ENCODE peak calls at places on chromosome 15, in seven cellular contexts. M, D, Q, T, L, V and X are unnamed samples. For H3K4me1, the result is how much of the 10 kb centered on the place peaks cover.

GRCh38 chr15:81292516-81293001 is 31.4 kb downstream of the STARD5 start:
- DNase-seq in V (no peak), M (no peak), T (peak), D (no peak), Q (no peak), L (no peak), X (no peak)

GRCh38 chr15:35546581-35547381 is 816 bp upstream of the DPH6 start:
- DNase-seq in Q (no peak), L (no peak), T (no peak), V (peak), D (peak), M (no peak), X (no peak)

GRCh38 chr15:52733696-52734255 is 54.6 kb upstream of the ATOSA start:
- DNase-seq in M (no peak), L (no peak), V (no peak), T (no peak), Q (no peak), D (no peak), X (no peak)

GRCh38 chr15:76347507-76348055 is 11.0 kb downstream of the ISL2 start:
- DNase-seq in D (no peak), Q (no peak), M (no peak), T (no peak), V (no peak), L (no peak), X (no peak)

GRCh38 chr15:78619022-78619950 is 1.5 kb downstream of the CHRNA3 start:
- DNase-seq in L (peak), T (no peak), D (peak), M (no peak), V (no peak), Q (no peak), X (no peak)

GRCh38 chr15:87874896-87875661 is 381.5 kb downstream of the NTRK3 start:
- DNase-seq in L (peak), D (peak), M (no peak), T (no peak), Q (no peak), V (no peak), X (no peak)

GRCh38 chr15:99051308-99051707 is 43.7 kb upstream of the PGPEP1L start:
- DNase-seq in L (no peak), D (no peak), Q (no peak), V (no peak), M (no peak), T (no peak), X (no peak)

GRCh38 chr15:80490431-80490990 is 86.3 kb downstream of the ARNT2 start:
- DNase-seq in T (no peak), M (no peak), Q (no peak), L (no peak), V (no peak), D (no peak), X (no peak)

GRCh38 chr15:73338058-73338457 is 30.7 kb downstream of the HCN4 start:
- DNase-seq in Q (no peak), M (no peak), D (no peak), L (no peak), T (no peak), V (no peak), X (no peak)

GRCh38 chr15:59298255-59298856 is 74.3 kb downstream of the MYO1E start:
- DNase-seq in L (no peak), V (no peak), T (peak), Q (peak), D (no peak), M (no peak), X (no peak)

GRCh38 chr15:64532921-64533320 is 72.5 kb downstream of the ZNF609 start:
- DNase-seq in D (no peak), Q (no peak), M (no peak), V (no peak), L (no peak), T (no peak), X (no peak)

GRCh38 chr15:64530472-64530871 is 70.1 kb downstream of the ZNF609 start:
- DNase-seq in V (no peak), D (no peak), Q (no peak), T (no peak), L (no peak), M (no peak), X (no peak)

GRCh38 chr15:64535460-64536243 is 75.3 kb downstream of the ZNF609 start:
- DNase-seq in T (peak), L (no peak), M (no peak), Q (no peak), D (no peak), V (no peak), X (no peak)

GRCh38 chr15:64532515-64532914 is 72.1 kb downstream of the ZNF609 start:
- DNase-seq in M (no peak), D (no peak), V (no peak), L (no peak), T (no peak), Q (no peak), X (no peak)

DNA sequence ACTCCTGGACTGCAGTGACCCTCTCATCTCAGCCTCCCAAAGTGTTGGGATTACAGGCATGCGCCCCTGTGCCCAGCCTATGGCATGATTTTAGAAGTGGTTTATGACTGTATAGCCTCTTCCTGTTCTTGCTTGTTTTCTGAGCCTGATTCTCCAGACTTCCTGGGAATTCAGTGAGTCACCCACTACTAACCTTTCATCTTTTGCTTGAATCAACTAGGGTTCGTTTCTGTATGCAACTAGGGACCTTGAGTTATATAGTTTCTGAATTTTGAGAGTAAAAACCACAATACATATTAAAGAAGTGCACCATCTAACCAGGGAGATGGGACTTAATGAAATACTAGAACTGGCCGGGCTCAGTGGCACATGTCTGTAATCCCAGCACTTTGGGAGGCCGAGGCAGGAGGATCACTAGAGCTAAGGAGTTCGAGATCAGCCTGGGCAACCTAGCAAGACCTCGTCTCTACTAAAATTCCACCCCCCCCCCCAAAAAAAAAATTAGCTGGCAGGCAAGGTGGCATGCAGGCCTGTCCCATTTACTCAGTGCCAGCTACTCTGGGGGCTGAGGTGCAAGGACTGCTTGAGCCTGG is 76.0 kb downstream of the ZNF609 start:
- DNase-seq in M (peak), L (no peak), D (no peak), T (no peak), V (no peak), Q (peak), X (peak)
- TF ChIP-seq REST in M (no peak), L (no peak), D (no peak), T (no peak), V (no peak), Q (no peak), X (no peak)

GRCh38 chr15:90149609-90150340 is 47.5 kb upstream of the IDH2 start:
- DNase-seq in D (no peak), V (no peak), M (no peak), L (no peak), Q (no peak), T (no peak), X (no peak)
- TF ChIP-seq POLR2AphosphoS5 in D (no peak), V (no peak), M (no peak), L (no peak), Q (no peak), T (no peak), X (no peak)

GRCh38 chr15:100115711-100116090 is 226.1 kb downstream of the ADAMTS17 start:
- DNase-seq in T (no peak), V (no peak), Q (no peak), L (no peak), M (no peak), D (no peak), X (no peak)

GRCh38 chr15:100121285-100121684 is 220.5 kb downstream of the ADAMTS17 start:
- DNase-seq in L (no peak), V (no peak), M (no peak), Q (no peak), T (no peak), D (no peak), X (no peak)

GRCh38 chr15:100116416-100117190 is 225.2 kb downstream of the ADAMTS17 start:
- DNase-seq in L (no peak), D (no peak), Q (no peak), V (no peak), T (no peak), M (no peak), X (no peak)

GRCh38 chr15:100120111-100120510 is 221.7 kb downstream of the ADAMTS17 start:
- DNase-seq in Q (no peak), V (no peak), D (no peak), T (no peak), L (no peak), M (no peak), X (no peak)

GRCh38 chr15:100118546-100118945 is 223.2 kb downstream of the ADAMTS17 start:
- DNase-seq in L (no peak), T (no peak), Q (no peak), D (no peak), M (no peak), V (no peak), X (no peak)
- H3K4me1 ChIP-seq in L (under half), T (under half), Q (under half), D (under half), M (under half), V (under half), X (under half)

GRCh38 chr15:62909257-62909656 is 133.3 kb upstream of the TPM1 start:
- DNase-seq in L (no peak), D (no peak), V (no peak), Q (no peak), T (no peak), M (no peak), X (no peak)

GRCh38 chr15:62914461-62915079 is 128.0 kb upstream of the TPM1 start:
- DNase-seq in D (peak), M (no peak), Q (no peak), T (no peak), L (no peak), V (no peak), X (no peak)

GRCh38 chr15:62907275-62907674 is 135.3 kb upstream of the TPM1 start:
- DNase-seq in T (no peak), M (no peak), V (no peak), D (no peak), L (no peak), Q (no peak), X (no peak)

GRCh38 chr15:62912282-62912681 is 130.3 kb upstream of the TPM1 start:
- DNase-seq in Q (no peak), L (no peak), V (no peak), M (no peak), T (no peak), D (no peak), X (no peak)

DNA sequence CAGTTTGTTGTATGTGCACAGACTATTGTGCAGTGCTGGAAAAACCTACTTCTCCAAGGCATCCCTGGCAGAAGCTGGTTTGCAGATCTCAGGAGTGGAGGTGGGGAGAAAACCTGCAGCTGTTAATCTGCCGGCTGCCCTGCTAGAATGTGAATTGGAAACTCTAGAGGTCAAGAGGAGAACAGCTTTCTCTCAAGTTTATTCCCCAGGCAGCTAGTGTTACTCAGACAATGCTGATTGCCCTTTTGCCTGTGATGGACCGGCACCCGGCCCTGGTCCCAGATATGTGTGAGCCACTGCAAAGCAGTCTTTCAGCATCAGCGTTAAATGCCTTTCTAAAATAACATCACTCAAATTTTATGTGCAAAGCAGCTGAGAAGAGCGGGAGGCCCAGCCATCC is 129.7 kb upstream of the TPM1 start:
- DNase-seq in V (no peak), D (peak), L (no peak), T (no peak), Q (no peak), M (no peak), X (no peak)
- TF ChIP-seq REST in V (no peak), D (no peak), L (no peak), T (no peak), Q (no peak), M (no peak), X (no peak)

DNA sequence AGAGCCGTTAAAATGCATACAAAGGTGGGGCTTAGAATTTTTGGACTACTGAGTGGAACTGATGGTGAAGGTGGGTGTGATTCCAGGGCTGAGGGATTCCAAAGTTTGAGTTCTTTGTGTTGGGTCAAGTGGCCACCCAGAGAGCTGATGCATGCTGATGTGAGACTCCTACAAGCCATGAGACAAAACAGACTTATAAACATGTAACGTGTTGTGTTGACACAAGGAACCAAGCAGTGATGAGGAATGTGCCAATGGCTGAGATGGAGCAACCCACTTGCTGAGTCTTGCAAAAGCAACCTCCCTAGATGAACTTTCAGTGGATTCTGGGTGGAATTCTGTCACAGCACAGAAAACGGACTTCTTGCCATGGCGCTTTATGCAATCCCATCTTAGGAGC is 289.0 kb downstream of the TLE3 start:
- DNase-seq in L (no peak), M (no peak), V (no peak), D (no peak), T (no peak), Q (no peak), X (no peak)
- TF ChIP-seq POLR2AphosphoS5 in L (no peak), M (no peak), V (no peak), D (no peak), T (no peak), Q (no peak), X (no peak)

GRCh38 chr15:85906028-85906427 is 111.3 kb upstream of the KLHL25 start:
- DNase-seq in L (no peak), T (no peak), V (no peak), M (no peak), Q (no peak), D (peak), X (no peak)
- H3K4me1 ChIP-seq in L (under half), T (under half), V (under half), M (under half), Q (under half), D (under half), X (under half)

GRCh38 chr15:40314723-40315276 is 7.1 kb upstream of the PLCB2 start:
- DNase-seq in M (no peak), D (no peak), Q (no peak), V (no peak), L (no peak), T (no peak), X (no peak)

GRCh38 chr15:40312370-40313158 is 4.8 kb upstream of the PLCB2 start:
- DNase-seq in Q (no peak), D (no peak), M (no peak), T (no peak), V (no peak), L (no peak), X (no peak)

GRCh38 chr15:40310993-40311392 is 3.3 kb upstream of the PLCB2 start:
- DNase-seq in T (no peak), M (no peak), V (no peak), L (no peak), D (no peak), Q (no peak), X (no peak)

GRCh38 chr15:40310001-40310959 is 2.5 kb upstream of the PLCB2 start:
- DNase-seq in V (peak), D (peak), L (peak), M (peak), T (peak), Q (peak), X (peak)

GRCh38 chr15:40313531-40314398 is 6.0 kb upstream of the PLCB2 start:
- DNase-seq in L (no peak), M (peak), D (no peak), T (no peak), V (no peak), Q (no peak), X (no peak)
- TF ChIP-seq REST in L (no peak), M (no peak), D (no peak), T (no peak), V (no peak), Q (no peak), X (no peak)